ENCODE peak calls at places on chromosomes 2 and 18, in four cellular contexts. K is sigmoid colon, M is lower lobe of right lung, T is dorsolateral prefrontal cortex. C is an unnamed sample.

GRCh38 chr2:217740796-217741195 is 262.0 kb downstream of the TNS1 start:
- DNase-seq in K (no peak), M (no peak), T (no peak), C (no peak)

GRCh38 chr2:37851828-37852584 is 73.1 kb upstream of the RMDN2 start:
- DNase-seq in K (no peak), M (no peak), T (no peak), C (no peak)

GRCh38 chr2:71884303-71885042 is 263.2 kb downstream of the CYP26B1 start:
- DNase-seq in K (no peak), M (no peak), T (no peak), C (no peak)

GRCh38 chr2:40874380-40874779 is 422.5 kb upstream of the SLC8A1 start:
- DNase-seq in K (no peak), M (no peak), T (no peak), C (no peak)

GRCh38 chr2:23636412-23636811 is 251.4 kb downstream of the KLHL29 start:
- DNase-seq in K (no peak), M (no peak), T (no peak), C (no peak)

GRCh38 chr18:24827500-24827899 is 367.1 kb downstream of the HRH4 start:
- DNase-seq in K (no peak), M (no peak), T (no peak), C (no peak)

GRCh38 chr2:44118257-44118656 is 50.4 kb upstream of the PPM1B start:
- DNase-seq in K (no peak), M (no peak), T (no peak), C (no peak)

GRCh38 chr2:75580156-75580555 is 19.4 kb upstream of the EVA1A start:
- DNase-seq in K (no peak), M (no peak), T (no peak), C (no peak)

GRCh38 chr2:135822855-135823254 is 14.1 kb downstream of the LCT start:
- DNase-seq in K (no peak), M (no peak), T (no peak), C (no peak)

GRCh38 chr18:46459789-46460455 is 197.1 kb downstream of the LOXHD1 start:
- DNase-seq in K (no peak), M (no peak), T (no peak), C (no peak)

GRCh38 chr18:3214855-3215637 is 4.7 kb downstream of the MYOM1 start:
- DNase-seq in K (no peak), M (no peak), T (no peak), C (no peak)
- H3K27ac ChIP-seq in K (no peak), M (no peak), T (no peak), C (no peak)

GRCh38 chr2:61535449-61535848 is 2.7 kb downstream of the XPO1 start:
- DNase-seq in K (no peak), M (no peak), T (no peak), C (no peak)
- H3K27ac ChIP-seq in K (peak), M (peak), T (peak), C (no peak)

GRCh38 chr18:22728481-22729105 is 204.5 kb upstream of the RBBP8 start:
- DNase-seq in K (no peak), M (no peak), T (no peak), C (no peak)

GRCh38 chr18:22726469-22726868 is 206.7 kb upstream of the RBBP8 start:
- DNase-seq in K (no peak), M (no peak), T (no peak), C (no peak)

GRCh38 chr18:22723221-22723620 is 209.9 kb upstream of the RBBP8 start:
- DNase-seq in K (no peak), M (no peak), T (no peak), C (no peak)

GRCh38 chr18:22728016-22728415 is 205.1 kb upstream of the RBBP8 start:
- DNase-seq in K (no peak), M (no peak), T (no peak), C (no peak)

GRCh38 chr18:22723741-22724140 is 209.4 kb upstream of the RBBP8 start:
- DNase-seq in K (no peak), M (no peak), T (no peak), C (no peak)
- H3K27ac ChIP-seq in K (peak), M (no peak), T (no peak), C (no peak)

GRCh38 chr2:55151721-55152433 is 80.2 kb downstream of the CLHC1 start:
- DNase-seq in K (no peak), M (no peak), T (no peak), C (no peak)
- H3K27ac ChIP-seq in K (no peak), M (peak), T (peak), C (peak)

GRCh38 chr2:218882866-218883366 is 2.3 kb downstream of the WNT10A start:
- DNase-seq in K (no peak), M (no peak), T (no peak), C (no peak)
- H3K27ac ChIP-seq in K (no peak), M (no peak), T (no peak), C (no peak)

GRCh38 chr2:240913810-240914644 is 7.9 kb downstream of the CROCC2 start:
- DNase-seq in K (peak), M (peak), T (peak), C (peak)

GRCh38 chr2:240916571-240917008 is 10.5 kb downstream of the CROCC2 start:
- DNase-seq in K (peak), M (peak), T (peak), C (no peak)

GRCh38 chr2:240917009-240917683 is 11.0 kb downstream of the CROCC2 start:
- DNase-seq in K (peak), M (peak), T (peak), C (no peak)

GRCh38 chr2:240914645-240915525 is 8.7 kb downstream of the CROCC2 start:
- DNase-seq in K (no peak), M (peak), T (no peak), C (no peak)

GRCh38 chr2:240915526-240916335 is 9.6 kb downstream of the CROCC2 start:
- DNase-seq in K (peak), M (peak), T (peak), C (no peak)
- H3K27ac ChIP-seq in K (no peak), M (no peak), T (no peak), C (no peak)

C was measured in caudate nucleus.